ENCODE peak calls at places on chromosomes 5 and 9, in ten cellular contexts. R is spleen, A is fibroblast of lung, T is OCI-LY7, B is PC-3, D is uterus, O is SK-N-SH, Z is AG10803, S is DND-41, H is body of pancreas. W is an unnamed sample.

GRCh38 chr9:14131353-14132088 is 182.4 kb downstream of the NFIB start:
- DNase-seq in H (peak; percentile 52), R (no peak), O (peak; percentile 8), A (no peak), T (no peak), S (no peak), Z (no peak), B (no peak), D (no peak), W (no peak)

GRCh38 chr5:130965342-130965741 is 199.7 kb downstream of the HINT1 start:
- DNase-seq in A (no peak), R (no peak), B (no peak), O (no peak), Z (no peak), D (no peak), H (no peak), S (no peak), T (no peak), W (no peak)

GRCh38 chr5:63573402-63573801 is 388.8 kb downstream of the HTR1A start:
- DNase-seq in S (no peak), T (no peak), D (no peak), H (no peak), A (no peak), Z (no peak), O (no peak), B (no peak), R (no peak), W (no peak)

GRCh38 chr5:53381-54174 is 38.4 kb upstream of the PLEKHG4B start:
- DNase-seq in T (no peak), H (peak; percentile 72), S (no peak), O (peak; percentile 82), Z (peak; percentile 6), D (no peak), B (peak; percentile 65), R (no peak), A (peak; percentile 26), W (no peak)

GRCh38 chr5:172699999-172700685 is 59.1 kb downstream of the NEURL1B start:
- DNase-seq in S (no peak), A (no peak), H (no peak), D (no peak), B (no peak), O (no peak), Z (no peak), R (peak; percentile 55), T (no peak), W (no peak)

GRCh38 chr9:19517202-19517942 is 108.6 kb downstream of the ACER2 start:
- DNase-seq in B (peak; percentile 18), H (no peak), R (no peak), T (peak; percentile 2), A (no peak), S (peak; percentile 29), O (peak; percentile 41), Z (no peak), D (no peak), W (no peak)

GRCh38 chr5:671459-672328 is 21.5 kb downstream of the TPPP start:
- DNase-seq in T (peak; percentile 49), O (peak; percentile 92), H (peak; percentile 70), S (peak; percentile 69), D (peak; percentile 65), B (peak; percentile 74), A (peak; percentile 27), R (peak; percentile 88), Z (peak; percentile 27), W (peak; percentile 49)

GRCh38 chr9:14021871-14022525 is 291.9 kb downstream of the NFIB start:
- DNase-seq in B (no peak), D (no peak), H (no peak), O (no peak), A (peak; percentile 80), Z (no peak), R (no peak), S (no peak), T (no peak), W (no peak)

GRCh38 chr5:69367697-69368279 is 1.5 kb downstream of the AK6 start:
- DNase-seq in S (no peak), H (no peak), D (no peak), O (no peak), B (peak; percentile 4), Z (no peak), A (no peak), T (no peak), R (no peak), W (no peak)
- TF ChIP-seq CTCF in S (no peak), H (no peak), D (no peak), O (no peak), B (peak; percentile 33), Z (no peak), A (no peak), T (peak; percentile 70), R (no peak), W (no peak)

GRCh38 chr5:17248999-17249634 is 31.7 kb downstream of the BASP1 start:
- DNase-seq in T (no peak), B (peak; percentile 100), O (no peak), A (peak; percentile 99), S (no peak), H (peak; percentile 22), Z (peak; percentile 98), R (no peak), D (no peak), W (peak; percentile 97)
- TF ChIP-seq CTCF in T (no peak), B (no peak), O (no peak), A (peak; percentile 19), S (no peak), H (no peak), Z (peak; percentile 38), R (no peak), D (no peak), W (peak; percentile 57)

GRCh38 chr5:38441730-38442573 is 114.5 kb downstream of the LIFR start:
- DNase-seq in B (peak; percentile 98), A (peak; percentile 85), H (peak; percentile 92), T (peak; percentile 86), O (peak; percentile 86), D (peak; percentile 89), Z (peak; percentile 86), R (peak; percentile 90), S (peak; percentile 82), W (peak; percentile 88)
- TF ChIP-seq CTCF in B (peak; percentile 99), A (peak; percentile 96), H (peak; percentile 93), T (peak; percentile 98), O (peak; percentile 97), D (peak; percentile 95), Z (peak; percentile 99), R (peak; percentile 92), S (peak; percentile 98), W (peak; percentile 98)

GRCh38 chr9:91360551-91361293 is 996 bp downstream of the AUH start:
- DNase-seq in S (no peak), O (no peak), D (no peak), Z (no peak), H (no peak), R (no peak), T (peak; percentile 27), A (no peak), B (no peak), W (no peak)

GRCh38 chr9:91359734-91360470 is 1.8 kb downstream of the AUH start:
- DNase-seq in T (no peak), A (no peak), Z (no peak), D (no peak), R (no peak), H (no peak), O (no peak), B (peak; percentile 14), S (no peak), W (no peak)

GRCh38 chr9:91362212-91362611 is 494 bp upstream of the AUH start:
- DNase-seq in T (no peak), R (peak; percentile 73), Z (no peak), H (no peak), D (no peak), O (no peak), B (no peak), A (no peak), S (no peak), W (no peak)

GRCh38 chr9:91364005-91364404 is 2.3 kb upstream of the AUH start:
- DNase-seq in B (no peak), O (no peak), Z (no peak), S (no peak), D (no peak), H (no peak), T (no peak), A (no peak), R (no peak), W (no peak)

GRCh38 chr9:91361294-91362201 is at the start of gene AUH:
- DNase-seq in O (peak; percentile 98), T (peak; percentile 89), D (peak; percentile 92), Z (peak; percentile 70), A (peak; percentile 64), R (peak; percentile 97), B (peak; percentile 71), H (peak; percentile 85), S (peak; percentile 80), W (peak; percentile 59)
- TF ChIP-seq CTCF in O (no peak), T (no peak), D (peak; percentile 1), Z (no peak), A (no peak), R (no peak), B (no peak), H (no peak), S (no peak), W (peak; percentile 29)

DNA sequence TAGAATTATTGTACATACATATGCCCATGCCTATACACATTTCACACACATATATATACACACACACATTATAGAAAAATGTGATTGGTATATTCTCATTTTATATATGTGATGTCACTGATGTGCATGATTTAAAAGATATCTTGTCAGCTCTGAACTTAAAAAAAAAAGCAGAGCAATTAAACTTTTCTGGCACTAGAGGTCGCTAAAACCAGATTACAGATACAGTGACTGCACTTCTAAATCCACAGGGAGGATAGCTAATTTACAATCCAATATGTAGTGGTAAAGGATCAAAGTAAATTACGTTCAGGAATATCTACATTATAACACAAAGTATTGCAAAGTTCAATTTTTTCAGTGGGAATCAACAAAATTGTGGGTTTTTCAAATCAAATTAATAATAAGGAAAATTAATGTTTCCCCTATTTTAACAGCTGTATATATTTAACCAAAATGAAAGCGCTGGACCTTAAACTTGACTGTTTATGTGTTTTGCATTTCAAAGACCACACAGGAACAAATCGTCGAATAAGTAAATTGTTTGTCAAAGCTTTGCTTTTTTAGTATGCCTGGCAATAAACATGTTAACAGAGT is 1201.2 kb upstream of the C9orf72 start:
- DNase-seq in R (no peak), Z (no peak), B (peak; percentile 64), A (peak; percentile 6), S (no peak), D (no peak), T (peak; percentile 33), O (peak; percentile 34), H (no peak), W (no peak)
- TF ChIP-seq CTCF in R (no peak), Z (no peak), B (peak; percentile 72), A (peak; percentile 50), S (peak; percentile 54), D (peak; percentile 23), T (peak; percentile 86), O (peak; percentile 86), H (peak; percentile 63), W (peak; percentile 72)

DNA sequence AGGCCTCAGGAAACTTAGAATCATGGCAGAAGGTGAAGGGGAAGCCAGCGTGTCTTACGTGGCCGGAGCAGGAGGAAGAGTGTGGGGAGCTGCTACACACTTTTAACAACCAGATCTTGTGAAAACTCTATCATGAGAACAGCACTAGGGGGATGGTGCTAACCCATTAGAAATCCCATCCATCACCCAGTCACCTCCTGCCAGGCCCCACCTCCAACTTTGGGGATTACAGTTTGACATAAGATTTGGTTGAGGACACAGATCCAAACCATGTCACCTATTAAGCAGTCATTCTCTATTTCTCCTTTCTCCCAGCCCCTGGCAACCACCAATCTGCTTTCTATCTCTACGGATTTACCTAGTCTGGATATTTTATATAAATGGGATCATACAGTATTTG is 26.9 kb downstream of the PBX3 start:
- DNase-seq in T (no peak), B (no peak), A (no peak), O (no peak), D (no peak), Z (no peak), H (no peak), R (no peak), S (no peak), W (no peak)
- TF ChIP-seq CTCF in T (no peak), B (no peak), A (no peak), O (no peak), D (no peak), Z (no peak), H (no peak), R (no peak), S (no peak), W (no peak)